ENCODE peak calls at places on chromosomes 3 and 15, in ten cellular contexts. One of them, this sample, is unnamed.

GRCh38 chr15:33149919-33150318 is 44.6 kb downstream of the FMN1 start:
- DNase-seq in OCI-LY7: no peak
- DNase-seq in CD8-positive, alpha-beta memory T cell: no peak
- DNase-seq in MM.1S: no peak
- DNase-seq in endodermal cell: no peak
- DNase-seq in CD8-positive, alpha-beta T cell: no peak
- DNase-seq in uterus: no peak
- DNase-seq in tibial artery: no peak
- DNase-seq in fibroblast of the aortic adventitia: peak; percentile 18
- DNase-seq in right atrium auricular region: no peak
- DNase-seq in this sample: no peak

GRCh38 chr3:141050913-141051632 is at the start of gene SPSB4:
- DNase-seq in OCI-LY7: no peak
- DNase-seq in CD8-positive, alpha-beta memory T cell: no peak
- DNase-seq in MM.1S: no peak
- DNase-seq in endodermal cell: peak; percentile 98
- DNase-seq in CD8-positive, alpha-beta T cell: no peak
- DNase-seq in uterus: no peak
- DNase-seq in tibial artery: peak; percentile 47
- DNase-seq in fibroblast of the aortic adventitia: no peak
- DNase-seq in right atrium auricular region: no peak
- DNase-seq in this sample: peak; percentile 62

GRCh38 chr3:40588406-40588805 is 63.6 kb downstream of the ZNF621 start:
- DNase-seq in OCI-LY7: no peak
- DNase-seq in CD8-positive, alpha-beta memory T cell: no peak
- DNase-seq in MM.1S: no peak
- DNase-seq in endodermal cell: peak; percentile 75
- DNase-seq in CD8-positive, alpha-beta T cell: no peak
- DNase-seq in uterus: no peak
- DNase-seq in tibial artery: no peak
- DNase-seq in fibroblast of the aortic adventitia: no peak
- DNase-seq in right atrium auricular region: no peak
- DNase-seq in this sample: no peak

GRCh38 chr3:13301295-13301987 is 118.7 kb downstream of the NUP210 start:
- DNase-seq in OCI-LY7: no peak
- DNase-seq in CD8-positive, alpha-beta memory T cell: no peak
- DNase-seq in MM.1S: no peak
- DNase-seq in endodermal cell: peak; percentile 92
- DNase-seq in CD8-positive, alpha-beta T cell: no peak
- DNase-seq in uterus: no peak
- DNase-seq in tibial artery: peak; percentile 29
- DNase-seq in fibroblast of the aortic adventitia: peak; percentile 79
- DNase-seq in right atrium auricular region: no peak
- DNase-seq in this sample: peak; percentile 60

GRCh38 chr3:59245300-59245878 is 195.6 kb upstream of the CFAP20DC start:
- DNase-seq in OCI-LY7: no peak
- DNase-seq in CD8-positive, alpha-beta memory T cell: no peak
- DNase-seq in MM.1S: no peak
- DNase-seq in endodermal cell: no peak
- DNase-seq in CD8-positive, alpha-beta T cell: no peak
- DNase-seq in uterus: peak; percentile 69
- DNase-seq in tibial artery: no peak
- DNase-seq in fibroblast of the aortic adventitia: peak; percentile 61
- DNase-seq in right atrium auricular region: no peak
- DNase-seq in this sample: no peak

GRCh38 chr3:161508852-161509477 is 12.4 kb downstream of the OTOL1 start:
- DNase-seq in OCI-LY7: peak; percentile 27
- DNase-seq in CD8-positive, alpha-beta memory T cell: no peak
- DNase-seq in MM.1S: peak; percentile 69
- DNase-seq in endodermal cell: no peak
- DNase-seq in CD8-positive, alpha-beta T cell: no peak
- DNase-seq in uterus: no peak
- DNase-seq in tibial artery: no peak
- DNase-seq in fibroblast of the aortic adventitia: peak; percentile 0
- DNase-seq in right atrium auricular region: no peak
- DNase-seq in this sample: no peak

GRCh38 chr3:65318231-65318630 is 630.4 kb upstream of the ADAMTS9 start:
- DNase-seq in OCI-LY7: no peak
- DNase-seq in CD8-positive, alpha-beta memory T cell: no peak
- DNase-seq in MM.1S: no peak
- DNase-seq in endodermal cell: no peak
- DNase-seq in CD8-positive, alpha-beta T cell: no peak
- DNase-seq in uterus: no peak
- DNase-seq in tibial artery: no peak
- DNase-seq in fibroblast of the aortic adventitia: no peak
- DNase-seq in right atrium auricular region: no peak
- DNase-seq in this sample: no peak

GRCh38 chr15:65923264-65923663 is 54.0 kb downstream of the RAB11A start:
- DNase-seq in OCI-LY7: no peak
- DNase-seq in CD8-positive, alpha-beta memory T cell: no peak
- DNase-seq in MM.1S: no peak
- DNase-seq in endodermal cell: no peak
- DNase-seq in CD8-positive, alpha-beta T cell: no peak
- DNase-seq in uterus: no peak
- DNase-seq in tibial artery: no peak
- DNase-seq in fibroblast of the aortic adventitia: no peak
- DNase-seq in right atrium auricular region: no peak
- DNase-seq in this sample: no peak

GRCh38 chr3:20648294-20648693 is 462.3 kb upstream of the SGO1 start:
- DNase-seq in OCI-LY7: no peak
- DNase-seq in CD8-positive, alpha-beta memory T cell: no peak
- DNase-seq in MM.1S: no peak
- DNase-seq in endodermal cell: no peak
- DNase-seq in CD8-positive, alpha-beta T cell: no peak
- DNase-seq in uterus: no peak
- DNase-seq in tibial artery: no peak
- DNase-seq in fibroblast of the aortic adventitia: peak; percentile 78
- DNase-seq in right atrium auricular region: no peak
- DNase-seq in this sample: no peak

GRCh38 chr15:41483115-41483514 is 10.6 kb upstream of the ITPKA start:
- DNase-seq in OCI-LY7: no peak
- DNase-seq in CD8-positive, alpha-beta memory T cell: peak; percentile 36
- DNase-seq in MM.1S: peak; percentile 45
- DNase-seq in endodermal cell: no peak
- DNase-seq in CD8-positive, alpha-beta T cell: no peak
- DNase-seq in uterus: no peak
- DNase-seq in tibial artery: no peak
- DNase-seq in fibroblast of the aortic adventitia: no peak
- DNase-seq in right atrium auricular region: no peak
- DNase-seq in this sample: no peak

GRCh38 chr15:100284701-100285100 is 57.1 kb downstream of the ADAMTS17 start:
- DNase-seq in OCI-LY7: no peak
- DNase-seq in CD8-positive, alpha-beta memory T cell: no peak
- DNase-seq in MM.1S: no peak
- DNase-seq in endodermal cell: peak; percentile 14
- DNase-seq in CD8-positive, alpha-beta T cell: no peak
- DNase-seq in uterus: peak; percentile 57
- DNase-seq in tibial artery: no peak
- DNase-seq in fibroblast of the aortic adventitia: no peak
- DNase-seq in right atrium auricular region: no peak
- DNase-seq in this sample: no peak

GRCh38 chr3:144456041-144456440 is 484.4 kb downstream of the DIPK2A start:
- DNase-seq in OCI-LY7: no peak
- DNase-seq in CD8-positive, alpha-beta memory T cell: no peak
- DNase-seq in MM.1S: no peak
- DNase-seq in endodermal cell: no peak
- DNase-seq in CD8-positive, alpha-beta T cell: no peak
- DNase-seq in uterus: no peak
- DNase-seq in tibial artery: no peak
- DNase-seq in fibroblast of the aortic adventitia: no peak
- DNase-seq in right atrium auricular region: no peak
- DNase-seq in this sample: no peak

GRCh38 chr3:151016421-151016820 is 43.9 kb upstream of the CLRN1 start:
- DNase-seq in OCI-LY7: no peak
- DNase-seq in CD8-positive, alpha-beta memory T cell: no peak
- DNase-seq in MM.1S: no peak
- DNase-seq in endodermal cell: no peak
- DNase-seq in CD8-positive, alpha-beta T cell: no peak
- DNase-seq in uterus: no peak
- DNase-seq in tibial artery: no peak
- DNase-seq in fibroblast of the aortic adventitia: peak; percentile 33
- DNase-seq in right atrium auricular region: no peak
- DNase-seq in this sample: no peak

GRCh38 chr3:182738583-182739514 is 54.5 kb upstream of the ATP11B start:
- DNase-seq in OCI-LY7: no peak
- DNase-seq in CD8-positive, alpha-beta memory T cell: no peak
- DNase-seq in MM.1S: no peak
- DNase-seq in endodermal cell: no peak
- DNase-seq in CD8-positive, alpha-beta T cell: no peak
- DNase-seq in uterus: no peak
- DNase-seq in tibial artery: no peak
- DNase-seq in fibroblast of the aortic adventitia: no peak
- DNase-seq in right atrium auricular region: peak; percentile 9
- DNase-seq in this sample: no peak

DNA sequence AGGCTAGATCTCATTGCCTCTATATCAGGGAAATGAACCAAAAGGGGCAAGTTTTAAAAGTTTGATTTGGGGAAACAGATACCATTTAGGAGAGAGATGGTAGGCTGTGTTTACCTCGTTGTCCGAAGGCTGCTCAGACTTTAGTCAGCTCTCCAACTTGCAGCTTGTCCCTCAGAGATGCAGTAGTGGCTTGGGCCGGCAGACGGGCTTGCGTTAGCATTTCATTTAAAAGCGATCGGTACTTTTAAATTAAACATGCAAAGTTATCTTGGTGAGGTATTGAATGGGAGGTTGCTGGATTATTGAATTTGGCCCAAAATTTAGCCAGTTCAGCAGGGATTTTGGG is 26.2 kb downstream of the EEFSEC start:
- DNase-seq in OCI-LY7: no peak
- DNase-seq in CD8-positive, alpha-beta memory T cell: no peak
- DNase-seq in MM.1S: no peak
- DNase-seq in endodermal cell: no peak
- DNase-seq in CD8-positive, alpha-beta T cell: no peak
- DNase-seq in uterus: no peak
- DNase-seq in tibial artery: no peak
- DNase-seq in fibroblast of the aortic adventitia: no peak
- DNase-seq in right atrium auricular region: no peak
- DNase-seq in this sample: no peak
- H3K4me3 ChIP-seq in OCI-LY7: no peak overlapping the region
- H3K4me3 ChIP-seq in CD8-positive, alpha-beta memory T cell: no peak overlapping the region
- H3K4me3 ChIP-seq in MM.1S: no peak overlapping the region
- H3K4me3 ChIP-seq in endodermal cell: no peak overlapping the region
- H3K4me3 ChIP-seq in CD8-positive, alpha-beta T cell: no peak overlapping the region
- H3K4me3 ChIP-seq in uterus: peak overlapping the region; percentile 2
- H3K4me3 ChIP-seq in tibial artery: peak overlapping the region; percentile 8
- H3K4me3 ChIP-seq in fibroblast of the aortic adventitia: peak overlapping the region; percentile 53
- H3K4me3 ChIP-seq in right atrium auricular region: no peak overlapping the region
- H3K4me3 ChIP-seq in this sample: no peak overlapping the region

GRCh38 chr3:149016669-149017541 is 25.6 kb downstream of the GYG1 start:
- DNase-seq in OCI-LY7: no peak
- DNase-seq in CD8-positive, alpha-beta memory T cell: no peak
- DNase-seq in MM.1S: no peak
- DNase-seq in endodermal cell: no peak
- DNase-seq in CD8-positive, alpha-beta T cell: no peak
- DNase-seq in uterus: no peak
- DNase-seq in tibial artery: no peak
- DNase-seq in fibroblast of the aortic adventitia: peak; percentile 91
- DNase-seq in right atrium auricular region: no peak
- DNase-seq in this sample: no peak
- H3K4me3 ChIP-seq in OCI-LY7: no peak overlapping the region
- H3K4me3 ChIP-seq in CD8-positive, alpha-beta memory T cell: no peak overlapping the region
- H3K4me3 ChIP-seq in MM.1S: no peak overlapping the region
- H3K4me3 ChIP-seq in endodermal cell: no peak overlapping the region
- H3K4me3 ChIP-seq in CD8-positive, alpha-beta T cell: no peak overlapping the region
- H3K4me3 ChIP-seq in uterus: no peak overlapping the region
- H3K4me3 ChIP-seq in tibial artery: no peak overlapping the region
- H3K4me3 ChIP-seq in fibroblast of the aortic adventitia: no peak overlapping the region
- H3K4me3 ChIP-seq in right atrium auricular region: no peak overlapping the region
- H3K4me3 ChIP-seq in this sample: no peak overlapping the region

GRCh38 chr3:132418916-132419315 is 1.6 kb downstream of the DNAJC13 start:
- DNase-seq in OCI-LY7: no peak
- DNase-seq in CD8-positive, alpha-beta memory T cell: no peak
- DNase-seq in MM.1S: no peak
- DNase-seq in endodermal cell: no peak
- DNase-seq in CD8-positive, alpha-beta T cell: no peak
- DNase-seq in uterus: no peak
- DNase-seq in tibial artery: no peak
- DNase-seq in fibroblast of the aortic adventitia: peak; percentile 33
- DNase-seq in right atrium auricular region: no peak
- DNase-seq in this sample: no peak
- H3K4me3 ChIP-seq in OCI-LY7: peak overlapping the region; percentile 97
- H3K4me3 ChIP-seq in CD8-positive, alpha-beta memory T cell: no peak overlapping the region
- H3K4me3 ChIP-seq in MM.1S: peak overlapping the region; percentile 87
- H3K4me3 ChIP-seq in endodermal cell: peak overlapping the region; percentile 100
- H3K4me3 ChIP-seq in CD8-positive, alpha-beta T cell: no peak overlapping the region
- H3K4me3 ChIP-seq in uterus: no peak overlapping the region
- H3K4me3 ChIP-seq in tibial artery: peak overlapping the region; percentile 86
- H3K4me3 ChIP-seq in fibroblast of the aortic adventitia: peak overlapping the region; percentile 98
- H3K4me3 ChIP-seq in right atrium auricular region: no peak overlapping the region
- H3K4me3 ChIP-seq in this sample: no peak overlapping the region

DNA sequence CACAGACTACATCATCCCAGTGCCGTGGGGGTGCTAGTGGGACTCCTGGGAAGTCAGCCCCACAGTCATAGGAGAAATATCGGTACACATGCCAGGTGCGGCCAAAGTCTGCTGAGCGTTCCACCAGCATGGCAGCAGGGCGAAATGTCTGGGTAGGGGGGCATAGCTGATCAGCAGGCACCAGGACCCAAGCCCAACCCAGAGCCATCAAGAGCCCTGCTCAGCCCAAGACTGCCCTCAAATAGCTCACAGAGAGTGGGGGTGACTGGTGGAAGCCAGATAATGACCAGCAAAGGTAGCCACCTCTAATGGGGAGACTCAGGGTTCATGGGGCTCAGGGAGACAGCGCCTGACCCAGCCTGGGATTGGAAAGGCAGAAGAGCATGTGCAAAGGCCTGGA is 1.3 kb downstream of the LAMB2 start:
- DNase-seq in OCI-LY7: no peak
- DNase-seq in CD8-positive, alpha-beta memory T cell: no peak
- DNase-seq in MM.1S: no peak
- DNase-seq in endodermal cell: no peak
- DNase-seq in CD8-positive, alpha-beta T cell: no peak
- DNase-seq in uterus: no peak
- DNase-seq in tibial artery: no peak
- DNase-seq in fibroblast of the aortic adventitia: no peak
- DNase-seq in right atrium auricular region: no peak
- DNase-seq in this sample: no peak
- H3K4me3 ChIP-seq in OCI-LY7: no peak overlapping the region
- H3K4me3 ChIP-seq in CD8-positive, alpha-beta memory T cell: no peak overlapping the region
- H3K4me3 ChIP-seq in MM.1S: no peak overlapping the region
- H3K4me3 ChIP-seq in endodermal cell: peak overlapping the region; percentile 91
- H3K4me3 ChIP-seq in CD8-positive, alpha-beta T cell: no peak overlapping the region
- H3K4me3 ChIP-seq in uterus: peak overlapping the region; percentile 75
- H3K4me3 ChIP-seq in tibial artery: peak overlapping the region; percentile 78
- H3K4me3 ChIP-seq in fibroblast of the aortic adventitia: peak overlapping the region; percentile 92
- H3K4me3 ChIP-seq in right atrium auricular region: peak overlapping the region; percentile 78
- H3K4me3 ChIP-seq in this sample: no peak overlapping the region

GRCh38 chr3:148604270-148605085 is 93.2 kb upstream of the AGTR1 start:
- DNase-seq in OCI-LY7: no peak
- DNase-seq in CD8-positive, alpha-beta memory T cell: no peak
- DNase-seq in MM.1S: no peak
- DNase-seq in endodermal cell: no peak
- DNase-seq in CD8-positive, alpha-beta T cell: no peak
- DNase-seq in uterus: no peak
- DNase-seq in tibial artery: peak; percentile 41
- DNase-seq in fibroblast of the aortic adventitia: peak; percentile 44
- DNase-seq in right atrium auricular region: no peak
- DNase-seq in this sample: no peak
- H3K4me3 ChIP-seq in OCI-LY7: no peak overlapping the region
- H3K4me3 ChIP-seq in CD8-positive, alpha-beta memory T cell: no peak overlapping the region
- H3K4me3 ChIP-seq in MM.1S: no peak overlapping the region
- H3K4me3 ChIP-seq in endodermal cell: no peak overlapping the region
- H3K4me3 ChIP-seq in CD8-positive, alpha-beta T cell: no peak overlapping the region
- H3K4me3 ChIP-seq in uterus: no peak overlapping the region
- H3K4me3 ChIP-seq in tibial artery: no peak overlapping the region
- H3K4me3 ChIP-seq in fibroblast of the aortic adventitia: no peak overlapping the region
- H3K4me3 ChIP-seq in right atrium auricular region: no peak overlapping the region
- H3K4me3 ChIP-seq in this sample: no peak overlapping the region

GRCh38 chr3:195802261-195802701 is 9.4 kb downstream of the MUC4 start:
- DNase-seq in OCI-LY7: peak; percentile 30
- DNase-seq in CD8-positive, alpha-beta memory T cell: no peak
- DNase-seq in MM.1S: no peak
- DNase-seq in endodermal cell: peak; percentile 56
- DNase-seq in CD8-positive, alpha-beta T cell: no peak
- DNase-seq in uterus: no peak
- DNase-seq in tibial artery: no peak
- DNase-seq in fibroblast of the aortic adventitia: no peak
- DNase-seq in right atrium auricular region: no peak
- DNase-seq in this sample: peak; percentile 38
- H3K4me3 ChIP-seq in OCI-LY7: no peak overlapping the region
- H3K4me3 ChIP-seq in CD8-positive, alpha-beta memory T cell: peak overlapping the region; percentile 19
- H3K4me3 ChIP-seq in MM.1S: no peak overlapping the region
- H3K4me3 ChIP-seq in endodermal cell: no peak overlapping the region
- H3K4me3 ChIP-seq in CD8-positive, alpha-beta T cell: peak overlapping the region; percentile 35
- H3K4me3 ChIP-seq in uterus: no peak overlapping the region
- H3K4me3 ChIP-seq in tibial artery: no peak overlapping the region
- H3K4me3 ChIP-seq in fibroblast of the aortic adventitia: no peak overlapping the region
- H3K4me3 ChIP-seq in right atrium auricular region: no peak overlapping the region
- H3K4me3 ChIP-seq in this sample: no peak overlapping the region